ENCODE peak calls at places on chromosome 1, in six cellular contexts. One of them, this sample, is unnamed.

GRCh38 chr1:153429266-153430165 is 13.2 kb downstream of the S100A7A start:
- DNase-seq in NCI-H1105: peak; percentile 63
- DNase-seq in stimulated activated CD4-positive, alpha-beta T cell treated with anti-CD3 and anti-CD28 coated beads, Interleukin-12 subunit alpha, Interleukin-12 subunit beta, amount 100 ng/mL, for 48 hours: no peak
- DNase-seq in left ventricle myocardium inferior: no peak
- DNase-seq in GM13976: no peak
- DNase-seq in T1000: no peak
- DNase-seq in this sample: no peak

GRCh38 chr1:186512698-186513457 is 52.0 kb upstream of the PDC start:
- DNase-seq in stimulated activated CD4-positive, alpha-beta T cell treated with anti-CD3 and anti-CD28 coated beads, Interleukin-12 subunit alpha, Interleukin-12 subunit beta, amount 100 ng/mL, for 48 hours: no peak
- DNase-seq in GM13976: no peak
- DNase-seq in left ventricle myocardium inferior: no peak
- DNase-seq in NCI-H1105: no peak
- DNase-seq in T1000: no peak
- DNase-seq in this sample: no peak

GRCh38 chr1:169689395-169689794 is 22.0 kb downstream of the SELL start:
- DNase-seq in left ventricle myocardium inferior: no peak
- DNase-seq in GM13976: no peak
- DNase-seq in stimulated activated CD4-positive, alpha-beta T cell treated with anti-CD3 and anti-CD28 coated beads, Interleukin-12 subunit alpha, Interleukin-12 subunit beta, amount 100 ng/mL, for 48 hours: no peak
- DNase-seq in NCI-H1105: no peak
- DNase-seq in T1000: no peak
- DNase-seq in this sample: no peak

GRCh38 chr1:172497230-172497629 is 35.7 kb upstream of the SUCO start:
- DNase-seq in NCI-H1105: no peak
- DNase-seq in stimulated activated CD4-positive, alpha-beta T cell treated with anti-CD3 and anti-CD28 coated beads, Interleukin-12 subunit alpha, Interleukin-12 subunit beta, amount 100 ng/mL, for 48 hours: no peak
- DNase-seq in left ventricle myocardium inferior: no peak
- DNase-seq in T1000: no peak
- DNase-seq in GM13976: no peak
- DNase-seq in this sample: peak; percentile 35

GRCh38 chr1:117512728-117513321 is 93.0 kb upstream of the TENT5C start:
- DNase-seq in NCI-H1105: no peak
- DNase-seq in left ventricle myocardium inferior: no peak
- DNase-seq in GM13976: no peak
- DNase-seq in stimulated activated CD4-positive, alpha-beta T cell treated with anti-CD3 and anti-CD28 coated beads, Interleukin-12 subunit alpha, Interleukin-12 subunit beta, amount 100 ng/mL, for 48 hours: no peak
- DNase-seq in T1000: no peak
- DNase-seq in this sample: no peak

GRCh38 chr1:116165572-116165971 is 54.4 kb downstream of the MAB21L3 start:
- DNase-seq in left ventricle myocardium inferior: peak; percentile 78
- DNase-seq in T1000: no peak
- DNase-seq in GM13976: no peak
- DNase-seq in NCI-H1105: no peak
- DNase-seq in stimulated activated CD4-positive, alpha-beta T cell treated with anti-CD3 and anti-CD28 coated beads, Interleukin-12 subunit alpha, Interleukin-12 subunit beta, amount 100 ng/mL, for 48 hours: no peak
- DNase-seq in this sample: no peak

GRCh38 chr1:16117369-16117768 is 38.5 kb downstream of the EPHA2 start:
- DNase-seq in left ventricle myocardium inferior: no peak
- DNase-seq in NCI-H1105: no peak
- DNase-seq in GM13976: no peak
- DNase-seq in T1000: peak; percentile 56
- DNase-seq in stimulated activated CD4-positive, alpha-beta T cell treated with anti-CD3 and anti-CD28 coated beads, Interleukin-12 subunit alpha, Interleukin-12 subunit beta, amount 100 ng/mL, for 48 hours: no peak
- DNase-seq in this sample: no peak

GRCh38 chr1:7278827-7279752 is 492.0 kb upstream of the VAMP3 start:
- DNase-seq in GM13976: no peak
- DNase-seq in stimulated activated CD4-positive, alpha-beta T cell treated with anti-CD3 and anti-CD28 coated beads, Interleukin-12 subunit alpha, Interleukin-12 subunit beta, amount 100 ng/mL, for 48 hours: no peak
- DNase-seq in T1000: no peak
- DNase-seq in left ventricle myocardium inferior: no peak
- DNase-seq in NCI-H1105: no peak
- DNase-seq in this sample: peak; percentile 31

GRCh38 chr1:47577310-47578025 is 139.6 kb downstream of the FOXD2 start:
- DNase-seq in left ventricle myocardium inferior: no peak
- DNase-seq in T1000: no peak
- DNase-seq in NCI-H1105: no peak
- DNase-seq in stimulated activated CD4-positive, alpha-beta T cell treated with anti-CD3 and anti-CD28 coated beads, Interleukin-12 subunit alpha, Interleukin-12 subunit beta, amount 100 ng/mL, for 48 hours: no peak
- DNase-seq in GM13976: no peak
- DNase-seq in this sample: no peak

GRCh38 chr1:111201275-111202090 is 1.0 kb upstream of the DENND2D start:
- DNase-seq in left ventricle myocardium inferior: no peak
- DNase-seq in GM13976: no peak
- DNase-seq in T1000: no peak
- DNase-seq in NCI-H1105: no peak
- DNase-seq in stimulated activated CD4-positive, alpha-beta T cell treated with anti-CD3 and anti-CD28 coated beads, Interleukin-12 subunit alpha, Interleukin-12 subunit beta, amount 100 ng/mL, for 48 hours: no peak
- DNase-seq in this sample: no peak

GRCh38 chr1:7558921-7559869 is 211.9 kb upstream of the VAMP3 start:
- DNase-seq in NCI-H1105: no peak
- DNase-seq in left ventricle myocardium inferior: no peak
- DNase-seq in GM13976: no peak
- DNase-seq in T1000: no peak
- DNase-seq in stimulated activated CD4-positive, alpha-beta T cell treated with anti-CD3 and anti-CD28 coated beads, Interleukin-12 subunit alpha, Interleukin-12 subunit beta, amount 100 ng/mL, for 48 hours: no peak
- DNase-seq in this sample: no peak

GRCh38 chr1:33228935-33229487 is 27.3 kb upstream of the ZNF362 start:
- DNase-seq in GM13976: no peak
- DNase-seq in NCI-H1105: no peak
- DNase-seq in left ventricle myocardium inferior: no peak
- DNase-seq in stimulated activated CD4-positive, alpha-beta T cell treated with anti-CD3 and anti-CD28 coated beads, Interleukin-12 subunit alpha, Interleukin-12 subunit beta, amount 100 ng/mL, for 48 hours: no peak
- DNase-seq in T1000: peak; percentile 9
- DNase-seq in this sample: no peak

GRCh38 chr1:209457618-209458017 is 125.9 kb upstream of the CAMK1G start:
- DNase-seq in T1000: no peak
- DNase-seq in GM13976: no peak
- DNase-seq in stimulated activated CD4-positive, alpha-beta T cell treated with anti-CD3 and anti-CD28 coated beads, Interleukin-12 subunit alpha, Interleukin-12 subunit beta, amount 100 ng/mL, for 48 hours: no peak
- DNase-seq in NCI-H1105: no peak
- DNase-seq in left ventricle myocardium inferior: no peak
- DNase-seq in this sample: no peak

GRCh38 chr1:184418955-184419733 is 32.3 kb downstream of the C1orf21 start:
- DNase-seq in NCI-H1105: no peak
- DNase-seq in left ventricle myocardium inferior: no peak
- DNase-seq in stimulated activated CD4-positive, alpha-beta T cell treated with anti-CD3 and anti-CD28 coated beads, Interleukin-12 subunit alpha, Interleukin-12 subunit beta, amount 100 ng/mL, for 48 hours: no peak
- DNase-seq in T1000: no peak
- DNase-seq in GM13976: no peak
- DNase-seq in this sample: no peak

GRCh38 chr1:92797961-92798360 is 13.1 kb upstream of the EVI5 start:
- DNase-seq in GM13976: no peak
- DNase-seq in T1000: no peak
- DNase-seq in stimulated activated CD4-positive, alpha-beta T cell treated with anti-CD3 and anti-CD28 coated beads, Interleukin-12 subunit alpha, Interleukin-12 subunit beta, amount 100 ng/mL, for 48 hours: no peak
- DNase-seq in NCI-H1105: no peak
- DNase-seq in left ventricle myocardium inferior: no peak
- DNase-seq in this sample: no peak

GRCh38 chr1:21818661-21819060 is 6.6 kb downstream of the LDLRAD2 start:
- DNase-seq in T1000: no peak
- DNase-seq in GM13976: peak; percentile 89
- DNase-seq in left ventricle myocardium inferior: peak; percentile 45
- DNase-seq in NCI-H1105: no peak
- DNase-seq in stimulated activated CD4-positive, alpha-beta T cell treated with anti-CD3 and anti-CD28 coated beads, Interleukin-12 subunit alpha, Interleukin-12 subunit beta, amount 100 ng/mL, for 48 hours: peak; percentile 27
- DNase-seq in this sample: no peak

GRCh38 chr1:93585059-93585966 is 96.3 kb downstream of the BCAR3 start:
- DNase-seq in NCI-H1105: no peak
- DNase-seq in GM13976: no peak
- DNase-seq in stimulated activated CD4-positive, alpha-beta T cell treated with anti-CD3 and anti-CD28 coated beads, Interleukin-12 subunit alpha, Interleukin-12 subunit beta, amount 100 ng/mL, for 48 hours: no peak
- DNase-seq in T1000: no peak
- DNase-seq in left ventricle myocardium inferior: peak; percentile 93
- DNase-seq in this sample: no peak

GRCh38 chr1:110903853-110904500 is 31.0 kb downstream of the CD53 start:
- DNase-seq in stimulated activated CD4-positive, alpha-beta T cell treated with anti-CD3 and anti-CD28 coated beads, Interleukin-12 subunit alpha, Interleukin-12 subunit beta, amount 100 ng/mL, for 48 hours: no peak
- DNase-seq in left ventricle myocardium inferior: no peak
- DNase-seq in NCI-H1105: no peak
- DNase-seq in T1000: no peak
- DNase-seq in GM13976: no peak
- DNase-seq in this sample: no peak

GRCh38 chr1:51960262-51960661 is 30.2 kb downstream of the RAB3B start:
- DNase-seq in stimulated activated CD4-positive, alpha-beta T cell treated with anti-CD3 and anti-CD28 coated beads, Interleukin-12 subunit alpha, Interleukin-12 subunit beta, amount 100 ng/mL, for 48 hours: no peak
- DNase-seq in left ventricle myocardium inferior: no peak
- DNase-seq in T1000: no peak
- DNase-seq in NCI-H1105: no peak
- DNase-seq in GM13976: no peak
- DNase-seq in this sample: no peak

GRCh38 chr1:215730600-215730999 is 163.5 kb downstream of the KCTD3 start:
- DNase-seq in left ventricle myocardium inferior: no peak
- DNase-seq in T1000: no peak
- DNase-seq in NCI-H1105: no peak
- DNase-seq in stimulated activated CD4-positive, alpha-beta T cell treated with anti-CD3 and anti-CD28 coated beads, Interleukin-12 subunit alpha, Interleukin-12 subunit beta, amount 100 ng/mL, for 48 hours: no peak
- DNase-seq in GM13976: no peak
- DNase-seq in this sample: no peak

GRCh38 chr1:221137668-221138067 is 258.4 kb downstream of the HLX start:
- DNase-seq in GM13976: no peak
- DNase-seq in stimulated activated CD4-positive, alpha-beta T cell treated with anti-CD3 and anti-CD28 coated beads, Interleukin-12 subunit alpha, Interleukin-12 subunit beta, amount 100 ng/mL, for 48 hours: no peak
- DNase-seq in NCI-H1105: no peak
- DNase-seq in T1000: no peak
- DNase-seq in left ventricle myocardium inferior: no peak
- DNase-seq in this sample: no peak

GRCh38 chr1:41325801-41326200 is 35.4 kb upstream of the FOXO6 start:
- DNase-seq in GM13976: no peak
- DNase-seq in NCI-H1105: no peak
- DNase-seq in stimulated activated CD4-positive, alpha-beta T cell treated with anti-CD3 and anti-CD28 coated beads, Interleukin-12 subunit alpha, Interleukin-12 subunit beta, amount 100 ng/mL, for 48 hours: no peak
- DNase-seq in T1000: peak; percentile 13
- DNase-seq in left ventricle myocardium inferior: no peak
- DNase-seq in this sample: no peak

GRCh38 chr1:201299968-201300367 is 16.7 kb downstream of the PKP1 start:
- DNase-seq in T1000: no peak
- DNase-seq in GM13976: no peak
- DNase-seq in left ventricle myocardium inferior: peak; percentile 37
- DNase-seq in stimulated activated CD4-positive, alpha-beta T cell treated with anti-CD3 and anti-CD28 coated beads, Interleukin-12 subunit alpha, Interleukin-12 subunit beta, amount 100 ng/mL, for 48 hours: no peak
- DNase-seq in NCI-H1105: no peak
- DNase-seq in this sample: no peak

This sample was measured in mesothelial cell of epicardium.